ENCODE peak calls at places on chromosomes 1 and 21, in five cellular contexts. L, V, Q, B and F are unnamed samples.

GRCh38 chr1:107935396-107936064 is 29.4 kb downstream of the VAV3 start:
- DNase-seq in Q (peak; percentile 70), B (no peak), L (no peak), V (no peak), F (no peak)

GRCh38 chr1:226492738-226493137 is 55.8 kb upstream of the STUM start:
- DNase-seq in Q (no peak), B (no peak), L (no peak), V (no peak), F (no peak)

GRCh38 chr1:226975909-226976670 is 36.0 kb downstream of the COQ8A start:
- DNase-seq in L (no peak), B (no peak), V (no peak), Q (no peak), F (no peak)

GRCh38 chr1:112446411-112446810 is 50.4 kb downstream of the CTTNBP2NL start:
- DNase-seq in V (no peak), L (no peak), B (no peak), Q (no peak), F (no peak)

GRCh38 chr1:100463809-100464424 is 74.0 kb upstream of the GPR88 start:
- DNase-seq in B (peak; percentile 38), V (peak; percentile 73), Q (peak; percentile 74), L (peak; percentile 83), F (peak; percentile 81)

GRCh38 chr1:19668893-19669292 is 4.2 kb downstream of the HTR6 start:
- DNase-seq in L (no peak), Q (no peak), V (no peak), B (no peak), F (no peak)

GRCh38 chr1:1397839-1398523 is 1.2 kb downstream of the CCNL2 start:
- DNase-seq in B (no peak), V (peak; percentile 45), Q (no peak), L (peak; percentile 48), F (no peak)

GRCh38 chr21:33230518-33231324 is 983 bp downstream of the IFNAR2 start:
- DNase-seq in V (peak; percentile 70), L (peak; percentile 58), B (peak; percentile 64), Q (peak; percentile 83), F (peak; percentile 40)

GRCh38 chr1:23980725-23981063 is 567 bp upstream of the SRSF10 start:
- DNase-seq in L (peak; percentile 38), B (no peak), V (no peak), Q (peak; percentile 82), F (no peak)

GRCh38 chr1:247113094-247113497 is 8.9 kb upstream of the ZNF669 start:
- DNase-seq in Q (no peak), L (no peak), V (peak; percentile 50), B (peak; percentile 24), F (no peak)

DNA sequence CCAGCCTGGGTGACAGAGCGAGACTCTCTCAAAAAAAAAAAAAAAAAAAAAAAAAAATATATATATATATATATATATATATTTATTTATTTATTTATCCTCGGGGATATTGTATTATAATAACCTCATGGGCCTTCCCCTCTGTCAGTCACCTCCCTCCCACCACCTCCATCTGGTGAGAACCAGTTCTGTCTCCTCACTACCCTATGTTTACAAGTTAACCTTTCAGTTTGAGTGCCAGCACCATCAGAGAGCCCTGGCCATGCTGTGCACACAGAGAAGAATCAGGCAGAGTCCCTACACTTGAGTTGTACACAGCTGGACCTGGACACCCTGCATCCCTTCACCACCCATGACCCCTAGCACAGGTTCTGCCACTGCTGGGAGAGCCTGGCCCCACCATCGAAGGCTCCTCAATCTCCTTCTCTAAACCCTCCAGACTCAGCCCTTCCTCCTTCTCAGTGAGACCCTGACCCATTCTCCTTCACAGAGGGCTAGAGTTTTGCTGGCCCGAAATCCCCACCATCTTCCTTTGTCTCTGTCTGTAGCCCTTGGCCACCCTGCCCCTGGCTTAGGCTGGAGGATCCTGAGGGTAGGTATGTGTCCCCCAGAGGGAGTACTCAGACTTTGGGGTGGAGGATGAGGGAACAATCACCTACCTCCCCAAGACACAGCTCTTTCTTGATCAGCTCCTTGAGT is 1.2 kb downstream of the S100A5 start:
- DNase-seq in L (no peak), B (no peak), V (no peak), Q (no peak), F (no peak)
- TF ChIP-seq CTCF in L (no peak), B (no peak), V (no peak), Q (no peak), F (no peak)

GRCh38 chr21:38220270-38220737 is 36.5 kb upstream of the KCNJ15 start:
- DNase-seq in V (no peak), B (no peak), Q (no peak), L (peak; percentile 57), F (peak; percentile 43)
- H3K27ac ChIP-seq in V (peak overlapping the region; percentile 71), B (no peak overlapping the region), Q (no peak overlapping the region), L (no peak overlapping the region), F (no peak overlapping the region)

GRCh38 chr1:54401799-54402198 is 4.4 kb downstream of the SSBP3 start:
- DNase-seq in V (no peak), B (no peak), L (no peak), Q (no peak), F (no peak)

GRCh38 chr1:54403808-54404261 is 2.4 kb downstream of the SSBP3 start:
- DNase-seq in V (no peak), Q (peak; percentile 26), B (no peak), L (peak; percentile 66), F (peak; percentile 33)

GRCh38 chr1:54404263-54404662 is 1.9 kb downstream of the SSBP3 start:
- DNase-seq in B (no peak), V (no peak), Q (no peak), L (no peak), F (no peak)

GRCh38 chr1:54402896-54403295 is 3.3 kb downstream of the SSBP3 start:
- DNase-seq in B (no peak), Q (no peak), L (no peak), V (no peak), F (peak; percentile 34)

GRCh38 chr1:54403377-54403776 is 2.8 kb downstream of the SSBP3 start:
- DNase-seq in B (no peak), L (no peak), V (no peak), Q (no peak), F (peak; percentile 43)
- H3K4me3 ChIP-seq in B (no peak overlapping the region), L (peak overlapping the region; percentile 85), V (peak overlapping the region; percentile 98), Q (peak overlapping the region; percentile 73), F (peak overlapping the region; percentile 69)

GRCh38 chr1:202247837-202248795 is 54.5 kb downstream of the LGR6 start:
- DNase-seq in Q (peak; percentile 20), V (no peak), B (no peak), L (no peak), F (no peak)
- TF ChIP-seq CTCF in Q (no peak), V (no peak), B (no peak), L (no peak), F (no peak)

GRCh38 chr1:145960468-145961108 is 2.8 kb upstream of the LIX1L start:
- DNase-seq in V (peak; percentile 79), L (peak; percentile 80), Q (no peak), B (peak; percentile 88), F (peak; percentile 70)
- H3K27ac ChIP-seq in V (peak overlapping the region; percentile 92), L (peak overlapping the region; percentile 70), Q (no peak overlapping the region), B (peak overlapping the region; percentile 94), F (peak overlapping the region; percentile 86)

DNA sequence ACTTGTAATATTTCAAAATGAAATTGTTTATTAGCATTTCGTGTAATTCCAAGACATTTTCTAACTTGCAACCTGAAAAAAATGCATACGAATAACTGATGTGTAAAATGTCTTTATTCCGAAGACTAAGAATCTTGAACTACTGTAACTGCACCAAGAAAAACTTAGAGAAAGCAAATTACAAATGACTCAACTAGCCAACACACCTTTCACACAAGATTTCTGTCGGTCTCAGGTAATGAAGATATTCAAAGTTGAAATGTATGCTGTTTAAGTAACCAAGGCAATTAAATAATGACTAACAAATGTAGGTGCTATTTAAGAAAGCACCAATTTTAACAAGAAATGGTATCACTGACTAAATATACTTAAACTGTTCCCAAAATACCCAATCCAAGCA is 2.1 kb downstream of the CLSTN1 start:
- DNase-seq in B (no peak), Q (no peak), L (no peak), V (no peak), F (no peak)
- H3K4me3 ChIP-seq in B (no peak overlapping the region), Q (peak overlapping the region; percentile 98), L (no peak overlapping the region), V (no peak overlapping the region), F (no peak overlapping the region)

GRCh38 chr1:12599657-12600056 is 18.4 kb downstream of the DHRS3 start:
- DNase-seq in Q (no peak), L (no peak), V (no peak), B (no peak), F (no peak)
- TF ChIP-seq CTCF in Q (no peak), L (no peak), V (no peak), B (no peak), F (no peak)

GRCh38 chr1:67651031-67651430 is 34.0 kb upstream of the GADD45A start:
- DNase-seq in Q (no peak), B (no peak), L (no peak), V (no peak), F (no peak)

GRCh38 chr1:67647814-67648358 is 37.1 kb upstream of the GADD45A start:
- DNase-seq in B (no peak), V (no peak), Q (no peak), L (no peak), F (no peak)

GRCh38 chr1:67650061-67650460 is 34.9 kb upstream of the GADD45A start:
- DNase-seq in V (no peak), L (no peak), Q (no peak), B (no peak), F (no peak)

GRCh38 chr1:67647036-67647798 is 37.8 kb upstream of the GADD45A start:
- DNase-seq in Q (no peak), B (peak; percentile 64), V (no peak), L (peak; percentile 74), F (no peak)

GRCh38 chr1:67648582-67649326 is 36.2 kb upstream of the GADD45A start:
- DNase-seq in B (no peak), V (no peak), L (no peak), Q (no peak), F (no peak)
- H3K27ac ChIP-seq in B (no peak overlapping the region), V (no peak overlapping the region), L (no peak overlapping the region), Q (no peak overlapping the region), F (no peak overlapping the region)